ENCODE peak calls at places on chromosomes 16 and 17, in nine cellular contexts. S, Q, W, D, C, R, N, K and G are unnamed samples.

GRCh38 chr17:76417499-76418143 is 33.2 kb downstream of the SPHK1 start:
- DNase-seq in W (no peak), C (no peak), N (no peak), Q (no peak), D (no peak), K (no peak), S (no peak), R (no peak), G (no peak)

GRCh38 chr16:19289805-19290490 is 4.4 kb downstream of the CLEC19A start:
- DNase-seq in N (no peak), W (no peak), C (no peak), R (no peak), S (no peak), K (no peak), D (no peak), Q (peak; percentile 83), G (no peak)

GRCh38 chr17:44992242-44992939 is 24.3 kb upstream of the C1QL1 start:
- DNase-seq in R (no peak), D (no peak), K (no peak), W (no peak), C (no peak), Q (no peak), S (no peak), N (no peak), G (no peak)

GRCh38 chr17:65751263-65751662 is 189.8 kb upstream of the AXIN2 start:
- DNase-seq in R (no peak), Q (no peak), D (no peak), C (no peak), N (no peak), W (no peak), K (no peak), S (no peak), G (no peak)

GRCh38 chr17:61411114-61411943 is 11.7 kb downstream of the TBX2 start:
- DNase-seq in C (peak; percentile 59), S (peak; percentile 51), K (peak; percentile 83), R (peak; percentile 61), N (peak; percentile 54), D (no peak), Q (peak; percentile 87), W (peak; percentile 86), G (peak; percentile 60)

GRCh38 chr16:813204-813915 is 12.8 kb upstream of the GNG13 start:
- DNase-seq in S (peak; percentile 76), N (no peak), D (no peak), W (peak; percentile 30), C (peak; percentile 81), K (peak; percentile 36), R (peak; percentile 19), Q (peak; percentile 86), G (peak; percentile 60)

GRCh38 chr17:43477832-43478634 is 5.7 kb upstream of the DHX8 start:
- DNase-seq in N (no peak), R (no peak), C (no peak), K (no peak), S (no peak), W (no peak), D (no peak), Q (no peak), G (no peak)

GRCh38 chr17:70308619-70309018 is 139.3 kb downstream of the KCNJ2 start:
- DNase-seq in K (no peak), W (no peak), Q (no peak), N (no peak), R (no peak), D (no peak), C (no peak), S (no peak), G (no peak)

GRCh38 chr16:48892884-48893283 is 282.9 kb upstream of the N4BP1 start:
- DNase-seq in Q (no peak), S (no peak), W (no peak), D (no peak), R (no peak), K (no peak), C (no peak), N (no peak), G (no peak)

GRCh38 chr17:36934144-36934758 is 3.0 kb upstream of the LHX1 start:
- DNase-seq in D (no peak), R (no peak), W (no peak), K (no peak), S (no peak), N (no peak), Q (peak; percentile 60), C (no peak), G (no peak)

GRCh38 chr17:14299261-14300093 is 1.4 kb upstream of the HS3ST3B1 start:
- DNase-seq in D (no peak), W (no peak), R (peak; percentile 72), K (peak; percentile 75), N (peak; percentile 29), S (no peak), C (peak; percentile 48), Q (peak; percentile 78), G (peak; percentile 33)

GRCh38 chr16:84321932-84322331 is 27.3 kb downstream of the WFDC1 start:
- DNase-seq in W (no peak), D (no peak), S (no peak), K (no peak), C (no peak), R (no peak), N (no peak), Q (no peak), G (no peak)

GRCh38 chr17:82242698-82242976 is 13.8 kb downstream of the SLC16A3 start:
- DNase-seq in R (no peak), N (peak; percentile 32), K (no peak), D (no peak), W (no peak), C (no peak), Q (no peak), S (no peak), G (no peak)

GRCh38 chr17:39972271-39972670 is 8.3 kb upstream of the PSMD3 start:
- DNase-seq in C (no peak), Q (no peak), D (no peak), N (no peak), W (no peak), K (no peak), R (peak; percentile 35), S (no peak), G (no peak)

GRCh38 chr16:76614255-76614654 is 337.1 kb downstream of the CNTNAP4 start:
- DNase-seq in D (no peak), C (no peak), Q (no peak), N (no peak), R (no peak), W (no peak), K (no peak), S (no peak), G (no peak)

GRCh38 chr17:19357351-19358140 is 5.0 kb downstream of the B9D1 start:
- DNase-seq in Q (no peak), R (no peak), W (no peak), K (no peak), D (no peak), S (no peak), N (no peak), C (no peak), G (no peak)

GRCh38 chr16:31008154-31008950 is 2.1 kb downstream of the STX1B start:
- DNase-seq in K (no peak), C (no peak), D (peak; percentile 41), W (peak; percentile 75), N (no peak), S (no peak), Q (no peak), R (peak; percentile 62), G (no peak)

GRCh38 chr17:21004016-21004930 is 38.5 kb downstream of the USP22 start:
- DNase-seq in N (no peak), R (no peak), W (no peak), Q (no peak), K (no peak), C (no peak), S (no peak), D (no peak), G (no peak)

GRCh38 chr16:47928008-47928407 is 227.8 kb downstream of the ABCC12 start:
- DNase-seq in S (no peak), R (no peak), K (no peak), W (peak; percentile 11), Q (no peak), D (no peak), C (no peak), N (no peak), G (no peak)

GRCh38 chr17:17345686-17346427 is 42.7 kb downstream of the NT5M start:
- DNase-seq in S (no peak), W (no peak), N (no peak), K (no peak), D (no peak), R (no peak), C (no peak), Q (no peak), G (no peak)

GRCh38 chr17:55842405-55843158 is 91.7 kb downstream of the PCTP start:
- DNase-seq in R (no peak), K (no peak), W (no peak), D (no peak), C (no peak), N (no peak), S (no peak), Q (no peak), G (no peak)
- TF ChIP-seq CTCF in R (no peak), K (no peak), W (no peak), D (no peak), C (no peak), N (no peak), S (no peak), Q (no peak), G (no peak)

GRCh38 chr17:54992797-54993639 is 24.5 kb downstream of the STXBP4 start:
- DNase-seq in S (peak; percentile 44), N (no peak), R (peak; percentile 76), C (no peak), W (peak; percentile 82), Q (peak; percentile 63), K (peak; percentile 63), D (no peak), G (no peak)
- TF ChIP-seq CTCF in S (peak; percentile 53), N (peak; percentile 55), R (peak; percentile 61), C (peak; percentile 78), W (peak; percentile 81), Q (peak; percentile 78), K (peak; percentile 57), D (peak; percentile 65), G (peak; percentile 77)

DNA sequence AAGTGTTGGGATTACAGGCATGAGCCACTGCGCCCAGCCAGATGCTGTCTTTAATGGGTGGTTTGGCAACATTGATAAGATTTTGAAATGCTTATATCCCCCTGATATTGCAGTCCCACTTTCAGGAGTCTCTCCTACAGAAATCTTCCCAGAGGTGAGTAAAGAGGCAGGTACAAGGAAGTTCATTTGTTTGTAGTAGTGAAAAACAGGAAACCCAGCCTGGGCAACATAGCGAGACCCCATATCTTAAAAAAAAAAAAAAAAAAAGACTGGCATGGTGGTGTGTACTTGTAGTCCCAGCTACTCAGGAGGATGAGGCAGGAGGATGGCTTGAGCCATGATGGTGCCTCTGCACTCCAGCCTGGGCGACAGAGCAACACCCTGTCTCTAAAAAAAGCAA is 6.2 kb upstream of the NUPR1 start:
- DNase-seq in D (no peak), N (no peak), W (no peak), R (no peak), K (no peak), C (no peak), Q (no peak), S (no peak), G (no peak)
- TF ChIP-seq CTCF in D (no peak), N (no peak), W (no peak), R (no peak), K (no peak), C (no peak), Q (no peak), S (no peak), G (no peak)

DNA sequence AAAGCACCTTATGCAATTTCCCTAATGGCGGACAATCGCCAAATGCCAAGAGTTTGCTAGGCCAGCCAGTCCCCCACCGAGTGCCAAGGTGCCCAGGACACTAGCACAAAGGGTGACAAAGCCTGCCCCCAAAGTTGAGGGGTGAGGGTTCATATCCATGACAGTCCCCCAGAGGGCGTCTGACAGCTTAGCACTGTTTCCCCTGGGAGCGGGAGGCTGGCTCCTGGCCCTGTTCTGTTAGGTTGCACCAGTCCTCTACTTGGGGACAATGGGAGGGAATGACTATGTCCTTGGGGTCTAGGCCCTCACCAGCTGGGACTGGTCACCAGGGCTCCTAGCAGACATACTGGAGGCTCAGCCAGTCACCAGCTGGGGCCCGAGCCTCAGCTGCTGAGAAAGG is 66.9 kb downstream of the MYO18A start:
- DNase-seq in W (no peak), Q (peak; percentile 25), N (no peak), D (no peak), S (no peak), K (no peak), R (no peak), C (no peak), G (no peak)
- TF ChIP-seq CTCF in W (no peak), Q (peak; percentile 30), N (no peak), D (no peak), S (no peak), K (peak; percentile 4), R (no peak), C (no peak), G (no peak)